ENCODE peak calls at places on chromosomes 13 and 19, in four cellular contexts. U, Y, Q and E are unnamed samples.

GRCh38 chr19:51168571-51169282 is 26.6 kb downstream of the SIGLEC7 start:
- DNase-seq in Y (no peak), U (no peak), Q (no peak), E (no peak)

GRCh38 chr13:52405767-52406494 is at the start of gene THSD1:
- DNase-seq in Q (peak), U (peak), Y (no peak), E (peak)

GRCh38 chr13:57631607-57632275 is at the start of gene PCDH17:
- DNase-seq in Y (no peak), Q (peak), U (no peak), E (no peak)

GRCh38 chr19:4337906-4338440 is 654 bp downstream of the STAP2 start:
- DNase-seq in Y (no peak), U (no peak), Q (no peak), E (no peak)

GRCh38 chr19:2804156-2805004 is 15.3 kb upstream of the ZNF554 start:
- DNase-seq in U (peak), Y (no peak), Q (no peak), E (peak)

GRCh38 chr13:109673477-109673876 is 112.9 kb downstream of the IRS2 start:
- DNase-seq in Q (no peak), U (no peak), Y (no peak), E (no peak)

GRCh38 chr13:93226065-93226622 is 463 bp upstream of the GPC6 start:
- DNase-seq in Q (no peak), U (no peak), Y (no peak), E (no peak)

GRCh38 chr13:47256618-47257017 is 359.8 kb upstream of the HTR2A start:
- DNase-seq in Y (no peak), U (no peak), Q (no peak), E (no peak)

GRCh38 chr13:65638572-65639168 is 1591.5 kb downstream of the PCDH9 start:
- DNase-seq in Q (no peak), U (no peak), Y (peak), E (no peak)

GRCh38 chr13:68574053-68574452 is 1343.9 kb upstream of the PCDH9 start:
- DNase-seq in U (no peak), Q (no peak), Y (no peak), E (no peak)

GRCh38 chr13:59398127-59398526 is 765.6 kb downstream of the DIAPH3 start:
- DNase-seq in Q (no peak), U (no peak), Y (no peak), E (no peak)

GRCh38 chr19:41998246-41999020 is 4.4 kb upstream of the ATP1A3 start:
- DNase-seq in Y (peak), Q (peak), U (peak), E (peak)

GRCh38 chr13:79538757-79539156 is 57.8 kb downstream of the NDFIP2 start:
- DNase-seq in Q (no peak), U (no peak), Y (no peak), E (no peak)

GRCh38 chr13:40597735-40598365 is 68.6 kb downstream of the FOXO1 start:
- DNase-seq in Y (no peak), U (no peak), Q (no peak), E (no peak)

GRCh38 chr19:15378529-15379082 is 981 bp downstream of the AKAP8 start:
- DNase-seq in Y (peak), U (peak), Q (no peak), E (no peak)

GRCh38 chr19:884420-885211 is 8.4 kb downstream of the MED16 start:
- DNase-seq in Q (no peak), U (no peak), Y (no peak), E (no peak)

GRCh38 chr13:23992722-23993438 is 95.6 kb upstream of the C1QTNF9B start:
- DNase-seq in Q (no peak), Y (no peak), U (no peak), E (no peak)

GRCh38 chr13:27833206-27833605 is 40.9 kb downstream of the GSX1 start:
- DNase-seq in U (no peak), Q (no peak), Y (no peak), E (no peak)

GRCh38 chr19:39825093-39825463 is 8.9 kb downstream of the DYRK1B start:
- DNase-seq in U (no peak), Q (no peak), Y (no peak), E (no peak)

GRCh38 chr13:112911883-112912282 is 57.1 kb upstream of the MCF2L start:
- DNase-seq in Q (no peak), Y (no peak), U (no peak), E (no peak)

GRCh38 chr13:108920137-108920536 is 290.7 kb downstream of the MYO16 start:
- DNase-seq in Y (no peak), U (no peak), Q (no peak), E (no peak)

GRCh38 chr13:35729926-35730627 is 253.6 kb upstream of the MAB21L1 start:
- DNase-seq in Y (no peak), Q (no peak), U (no peak), E (no peak)

GRCh38 chr13:22589880-22590279 is 590.9 kb upstream of the SGCG start:
- DNase-seq in U (no peak), Q (no peak), Y (peak), E (no peak)

GRCh38 chr19:7486923-7487322 is 1.9 kb downstream of the PEX11G start:
- DNase-seq in Q (no peak), Y (no peak), U (no peak), E (no peak)

GRCh38 chr19:9936151-9937000 is at the start of gene OLFM2:
- DNase-seq in Y (peak), Q (peak), U (no peak), E (no peak)

GRCh38 chr19:56333506-56333905 is 18.9 kb upstream of the ZSCAN5A start:
- DNase-seq in Y (peak), U (no peak), Q (peak), E (no peak)

GRCh38 chr13:113649212-113649611 is 8.8 kb downstream of the ATP4B start:
- DNase-seq in Y (no peak), U (no peak), Q (no peak), E (no peak)

GRCh38 chr19:40193587-40193849 is 2.3 kb downstream of the MAP3K10 start:
- DNase-seq in U (no peak), Y (no peak), Q (no peak), E (no peak)

GRCh38 chr19:37951816-37952210 is 44.8 kb downstream of the SIPA1L3 start:
- DNase-seq in Y (no peak), Q (no peak), U (no peak), E (no peak)

DNA sequence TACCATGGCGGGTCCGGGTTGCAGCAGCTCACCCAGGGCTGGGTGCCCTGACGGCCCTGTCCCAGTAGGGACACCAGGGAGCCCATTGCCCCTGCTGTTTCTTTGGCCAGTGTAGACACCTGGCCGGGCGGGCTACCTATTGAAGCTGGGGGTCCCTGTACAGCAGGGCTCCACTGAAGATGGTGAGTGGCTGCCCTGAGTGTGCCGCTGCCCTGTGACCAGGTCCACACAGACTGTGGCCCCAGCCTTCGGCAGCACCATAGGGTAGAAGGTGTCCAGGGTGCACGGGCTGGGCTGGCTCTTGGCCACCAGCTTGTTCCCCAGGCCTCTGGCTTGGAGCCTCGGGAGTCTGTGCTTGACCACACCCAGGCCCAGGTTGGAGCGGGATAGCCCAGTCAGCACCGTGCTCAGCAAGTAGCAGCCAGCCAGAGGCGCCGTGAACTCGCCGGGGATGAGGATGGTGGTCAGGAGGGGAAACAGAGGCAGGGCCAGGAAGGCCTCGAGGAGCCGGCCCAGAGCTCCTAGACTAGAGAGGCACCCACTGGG is 25.4 kb upstream of the NPAS1 start:
- DNase-seq in Y (no peak), U (no peak), Q (no peak), E (no peak)
- TF ChIP-seq POLR2A in Y (no peak), U (no peak), Q (no peak), E (no peak)

DNA sequence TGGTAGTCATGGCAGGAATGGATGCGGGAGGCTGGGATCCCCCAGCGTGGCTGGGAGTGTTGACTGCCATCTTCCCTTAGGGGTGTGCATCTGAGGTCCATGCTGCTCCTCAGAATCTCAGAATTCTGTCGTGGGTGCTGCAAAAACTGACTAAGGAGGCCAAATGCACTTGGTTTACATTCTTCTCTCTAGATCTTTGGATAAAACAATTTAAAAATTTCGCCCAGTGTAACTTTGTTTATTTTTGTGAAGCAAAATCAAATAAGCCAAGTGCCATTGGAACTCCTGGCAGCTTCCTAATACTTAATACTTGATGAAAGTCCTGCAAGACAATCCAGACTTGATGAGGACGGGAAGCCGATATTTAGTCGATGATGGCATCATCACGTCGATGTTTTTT is 27.8 kb upstream of the TM9SF2 start:
- DNase-seq in Y (no peak), Q (no peak), U (no peak), E (no peak)
- TF ChIP-seq TAF1 in Y (no peak), Q (no peak), U (no peak), E (no peak)

DNA sequence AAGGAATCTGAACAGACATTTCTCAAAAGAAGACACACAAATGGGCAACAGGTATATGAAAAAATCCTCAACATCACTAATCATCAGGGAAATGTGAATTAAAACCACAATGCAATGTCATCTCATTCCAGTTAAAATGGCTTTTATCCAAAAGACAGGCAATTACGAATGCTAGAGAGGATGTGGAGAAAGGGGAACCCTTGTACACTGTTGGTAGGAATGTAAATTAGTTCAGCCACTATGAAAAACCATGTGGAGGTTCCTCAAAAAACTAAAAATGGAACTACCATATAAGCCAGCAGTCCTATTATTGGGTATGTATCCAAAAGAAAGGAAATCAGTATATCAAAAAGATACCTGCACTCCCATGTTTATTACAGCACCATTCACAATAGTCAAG is 24.7 kb upstream of the ZC3H13 start:
- DNase-seq in Q (no peak), Y (no peak), U (no peak), E (no peak)
- TF ChIP-seq POLR2AphosphoS5 in Q (no peak), Y (no peak), U (no peak), E (no peak)

GRCh38 chr13:101211261-101211660 is 205.0 kb downstream of the NALCN start:
- DNase-seq in Q (no peak), U (no peak), Y (no peak), E (no peak)
- TF ChIP-seq POLR2A in Q (no peak), U (no peak), Y (no peak), E (no peak)

DNA sequence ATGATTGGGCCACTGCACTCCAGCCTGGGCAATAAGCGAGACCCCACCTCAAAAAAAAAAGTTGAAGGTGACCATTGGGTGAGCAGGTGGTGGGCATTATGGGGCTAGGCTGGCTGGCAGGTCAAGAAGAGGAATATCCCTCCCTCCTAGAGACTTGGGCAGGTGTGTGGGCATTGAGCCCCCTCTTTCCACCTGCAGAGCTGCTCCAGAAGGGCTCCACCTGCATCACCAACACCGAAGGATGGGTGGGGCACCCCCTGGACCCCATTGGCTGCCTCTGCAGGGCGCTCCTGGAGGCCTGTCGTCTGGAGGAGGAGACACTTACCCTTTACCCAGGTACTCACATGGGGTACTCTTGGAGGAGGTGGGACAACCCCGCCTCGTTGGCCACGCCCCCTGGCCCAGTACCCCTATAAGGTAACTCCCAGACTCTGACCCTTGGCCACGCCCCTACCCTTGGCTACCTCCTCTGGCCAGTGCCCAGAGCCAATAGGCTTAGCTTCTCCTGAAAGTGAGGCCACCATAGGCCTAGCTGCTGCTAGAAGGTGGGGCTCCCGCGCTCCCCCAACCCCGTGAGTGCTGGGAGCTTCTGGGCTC is 21.9 kb downstream of the ZSWIM4 start:
- DNase-seq in U (no peak), Q (peak), Y (peak), E (no peak)
- TF ChIP-seq TAF1 in U (no peak), Q (no peak), Y (no peak), E (no peak)

DNA sequence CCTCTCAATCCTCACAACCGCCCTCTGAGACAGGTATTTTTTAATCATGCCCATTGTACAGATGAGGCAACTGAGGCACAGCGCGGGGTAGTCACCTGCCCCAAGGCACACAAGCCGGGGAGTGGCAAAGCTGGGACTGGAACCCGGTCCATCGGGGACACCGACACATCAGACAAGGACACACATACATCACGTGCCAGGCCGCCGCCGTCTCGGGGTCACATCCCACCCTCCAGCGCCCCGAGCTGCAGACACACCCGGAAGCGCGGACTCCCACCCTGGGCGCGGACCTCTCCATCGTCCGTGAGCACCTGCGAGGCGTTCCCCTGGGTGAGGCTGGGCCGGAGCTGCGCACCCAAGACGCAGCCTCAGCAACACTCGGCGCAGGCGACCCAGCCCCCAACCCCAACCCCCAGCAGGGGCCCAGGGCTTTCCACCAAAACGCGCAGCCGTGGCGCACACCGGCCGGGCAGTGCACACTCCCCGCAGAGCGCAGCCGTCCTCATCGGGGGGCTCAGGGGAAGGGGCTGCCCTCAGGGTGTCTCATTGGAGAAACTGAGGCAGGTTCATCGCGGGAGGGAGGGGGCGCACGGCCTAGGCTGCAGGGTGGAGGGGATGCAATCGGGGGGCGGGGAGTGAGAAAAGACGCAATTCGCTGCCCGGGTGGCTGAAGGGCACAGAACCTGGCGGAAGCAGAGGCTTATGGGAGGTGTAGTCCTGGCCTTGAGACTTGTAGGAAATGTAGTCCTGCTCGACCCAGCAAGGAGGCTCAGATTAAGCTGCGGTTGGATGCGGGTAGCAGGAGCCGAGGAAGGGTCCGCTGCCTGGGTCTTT is 1.9 kb upstream of the LMTK3 start:
- DNase-seq in Y (peak), U (peak), Q (peak), E (peak)
- TF ChIP-seq POLR2AphosphoS5 in Y (no peak), U (no peak), Q (no peak), E (no peak)

GRCh38 chr19:35756373-35757230 is at the start of gene HSPB6:
- DNase-seq in Q (no peak), U (no peak), Y (no peak), E (no peak)

GRCh38 chr19:35755160-35755549 is 1.7 kb downstream of the HSPB6 start:
- DNase-seq in Q (no peak), Y (no peak), U (no peak), E (no peak)

GRCh38 chr19:35755550-35756371 is 1.1 kb downstream of the HSPB6 start:
- DNase-seq in U (no peak), Q (no peak), Y (no peak), E (no peak)

GRCh38 chr19:35757749-35758608 is at the start of gene PROSER3:
- DNase-seq in Y (peak), Q (peak), U (peak), E (peak)

GRCh38 chr19:35757231-35757748 is 461 bp upstream of the HSPB6 start:
- DNase-seq in Y (peak), Q (no peak), U (no peak), E (no peak)
- TF ChIP-seq POLR2A in Y (no peak), Q (no peak), U (no peak), E (no peak)

DNA sequence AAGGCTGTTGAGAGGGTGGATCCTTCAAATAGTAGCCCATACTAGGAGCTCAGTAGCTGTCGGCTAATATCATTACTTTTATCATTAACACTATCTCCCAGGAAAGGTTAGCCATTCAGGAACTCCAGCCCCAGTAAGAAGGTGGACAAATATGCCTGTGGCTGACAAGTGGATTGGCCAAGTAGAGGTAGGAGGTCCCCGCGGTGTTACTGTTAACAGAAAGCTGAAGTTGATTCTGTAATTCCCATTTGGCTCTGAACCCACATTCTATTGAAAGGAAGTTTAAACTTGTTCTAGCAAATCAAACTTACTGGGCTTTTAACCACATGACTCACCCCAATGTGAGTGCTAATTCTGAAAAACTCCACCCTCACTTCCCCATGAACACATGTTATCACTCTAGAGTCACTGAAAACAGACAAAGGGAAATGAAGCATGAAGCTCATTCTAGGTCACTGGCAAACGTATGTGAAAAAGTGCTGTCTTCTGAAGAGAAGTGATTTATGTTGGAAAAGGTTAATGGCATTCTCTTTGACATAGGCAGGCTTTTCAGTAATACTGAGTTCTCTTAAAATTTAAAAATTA is 273.5 kb downstream of the FGF14 start:
- DNase-seq in Q (no peak), U (no peak), Y (no peak), E (no peak)
- TF ChIP-seq TAF1 in Q (no peak), U (no peak), Y (no peak), E (no peak)

GRCh38 chr19:17860331-17860992 is 752 bp downstream of the RPL18A start:
- DNase-seq in U (no peak), Q (no peak), Y (peak), E (no peak)
- TF ChIP-seq POLR2AphosphoS5 in U (no peak), Q (peak), Y (no peak), E (no peak)